ENCODE peak calls at places on chromosomes 1 and 21, in ten cellular contexts. C is hepatocyte; J is psoas muscle; S is CD4-positive, alpha-beta memory T cell; W is heart right ventricle; M is A549; E is small intestine; A is transverse colon; T is OCI-LY7; F is CD8-positive, alpha-beta T cell. P is an unnamed sample. For H3K9me3 and H3K4me1, the result is how much of the 10 kb centered on the place peaks cover.

GRCh38 chr1:18480315-18481189 is at the start of gene KLHDC7A:
- DNase-seq in C (peak), J (no peak), S (no peak), W (no peak), M (peak), E (peak), A (peak), T (peak), F (no peak), P (no peak)

GRCh38 chr1:107782192-107782845 is 182.7 kb downstream of the VAV3 start:
- DNase-seq in C (peak), J (no peak), S (peak), W (peak), M (peak), E (peak), A (no peak), T (peak), F (peak), P (peak)

GRCh38 chr1:217562229-217562878 is 68.5 kb downstream of the GPATCH2 start:
- DNase-seq in C (no peak), J (no peak), S (no peak), W (no peak), M (peak), E (no peak), A (no peak), T (no peak), F (no peak), P (no peak)

GRCh38 chr1:43222876-43223275 is 46.9 kb upstream of the TMEM125 start:
- DNase-seq in C (no peak), J (no peak), S (no peak), W (no peak), M (no peak), E (no peak), A (no peak), T (no peak), F (no peak), P (no peak)

GRCh38 chr1:183155939-183156338 is 30.1 kb upstream of the LAMC2 start:
- DNase-seq in C (no peak), J (no peak), S (no peak), W (no peak), M (no peak), E (no peak), A (no peak), T (no peak), F (no peak), P (no peak)

GRCh38 chr21:24994717-24995116 is 612.6 kb downstream of the MRPL39 start:
- DNase-seq in C (no peak), J (no peak), S (no peak), W (no peak), M (no peak), E (no peak), A (no peak), T (no peak), F (no peak), P (no peak)

GRCh38 chr1:64564891-64565290 is 95.0 kb downstream of the CACHD1 start:
- DNase-seq in C (no peak), J (no peak), S (no peak), W (no peak), M (no peak), E (no peak), A (no peak), T (no peak), F (no peak), P (no peak)

GRCh38 chr1:150562384-150563339 is 13.5 kb downstream of the ADAMTSL4 start:
- DNase-seq in C (peak), J (peak), S (peak), W (no peak), M (no peak), E (peak), A (peak), T (peak), F (peak), P (no peak)

GRCh38 chr1:209567788-209568187 is 15.7 kb upstream of the CAMK1G start:
- DNase-seq in C (peak), J (no peak), S (no peak), W (no peak), M (no peak), E (no peak), A (no peak), T (no peak), F (no peak), P (peak)

GRCh38 chr1:60274422-60275419 is 201.2 kb upstream of the C1orf87 start:
- DNase-seq in C (no peak), J (no peak), S (no peak), W (no peak), M (no peak), E (no peak), A (no peak), T (no peak), F (no peak), P (no peak)

GRCh38 chr1:21610989-21611388 is 58.2 kb downstream of the RAP1GAP start:
- DNase-seq in C (no peak), J (no peak), S (no peak), W (no peak), M (no peak), E (no peak), A (no peak), T (no peak), F (no peak), P (no peak)

GRCh38 chr1:21608813-21609212 is 60.3 kb downstream of the RAP1GAP start:
- DNase-seq in C (no peak), J (no peak), S (no peak), W (no peak), M (no peak), E (no peak), A (no peak), T (no peak), F (no peak), P (no peak)

GRCh38 chr1:21607549-21608529 is 61.3 kb downstream of the RAP1GAP start:
- DNase-seq in C (peak), J (peak), S (peak), W (peak), M (peak), E (peak), A (peak), T (peak), F (peak), P (peak)

GRCh38 chr1:21613072-21613867 is 55.9 kb downstream of the RAP1GAP start:
- DNase-seq in C (no peak), J (no peak), S (no peak), W (no peak), M (no peak), E (no peak), A (no peak), T (no peak), F (no peak), P (no peak)

DNA sequence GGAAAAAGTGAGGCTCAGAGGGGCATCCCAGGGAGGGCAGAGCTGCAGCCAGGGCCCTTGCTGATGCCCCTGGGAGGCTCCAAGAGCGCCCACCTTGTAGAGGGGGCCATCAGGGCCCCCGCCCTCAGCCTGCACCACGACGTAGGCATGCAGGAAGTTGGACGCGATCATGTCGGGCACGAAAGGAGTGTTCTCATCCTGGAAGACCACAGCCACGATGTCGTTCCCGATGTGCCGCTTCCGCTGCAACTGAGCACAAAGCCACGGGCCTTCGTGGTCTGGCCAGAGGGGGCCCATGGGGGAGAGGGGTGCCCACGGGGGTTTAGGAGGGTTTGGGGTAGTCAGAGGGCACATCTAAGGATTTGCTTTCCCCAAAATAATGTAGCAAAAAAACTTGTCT is 59.1 kb downstream of the RAP1GAP start:
- DNase-seq in C (no peak), J (no peak), S (no peak), W (no peak), M (no peak), E (no peak), A (no peak), T (no peak), F (no peak), P (no peak)
- H3K9me3 ChIP-seq in C (under half), J (under half), S (under half), W (under half), M (under half), E (under half), A (under half), T (under half), F (under half), P (under half)

DNA sequence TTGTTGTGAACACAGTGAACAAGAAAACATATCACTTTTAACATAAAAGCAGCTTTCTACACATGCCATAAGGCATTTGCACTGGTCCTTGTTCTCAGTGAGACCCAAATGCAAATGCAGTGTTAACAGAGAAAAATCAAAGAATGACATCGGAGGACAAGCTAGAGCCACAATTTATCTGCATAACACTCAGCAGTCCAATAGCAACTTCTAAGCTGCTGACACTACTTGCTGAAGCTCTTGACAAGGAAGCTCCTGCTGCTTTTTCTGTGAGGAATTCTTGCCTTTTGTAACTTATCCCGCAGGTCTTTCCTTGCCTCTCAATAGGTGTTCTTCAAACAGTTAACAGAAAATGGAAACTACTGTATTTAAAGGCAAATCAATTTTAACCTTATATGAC is 34.7 kb downstream of the USH2A start:
- DNase-seq in C (no peak), J (no peak), S (no peak), W (no peak), M (no peak), E (no peak), A (no peak), T (no peak), F (no peak), P (no peak)
- H3K27ac ChIP-seq in C (no peak), J (no peak), S (no peak), W (no peak), M (no peak), E (no peak), A (no peak), T (no peak), F (no peak), P (no peak)

DNA sequence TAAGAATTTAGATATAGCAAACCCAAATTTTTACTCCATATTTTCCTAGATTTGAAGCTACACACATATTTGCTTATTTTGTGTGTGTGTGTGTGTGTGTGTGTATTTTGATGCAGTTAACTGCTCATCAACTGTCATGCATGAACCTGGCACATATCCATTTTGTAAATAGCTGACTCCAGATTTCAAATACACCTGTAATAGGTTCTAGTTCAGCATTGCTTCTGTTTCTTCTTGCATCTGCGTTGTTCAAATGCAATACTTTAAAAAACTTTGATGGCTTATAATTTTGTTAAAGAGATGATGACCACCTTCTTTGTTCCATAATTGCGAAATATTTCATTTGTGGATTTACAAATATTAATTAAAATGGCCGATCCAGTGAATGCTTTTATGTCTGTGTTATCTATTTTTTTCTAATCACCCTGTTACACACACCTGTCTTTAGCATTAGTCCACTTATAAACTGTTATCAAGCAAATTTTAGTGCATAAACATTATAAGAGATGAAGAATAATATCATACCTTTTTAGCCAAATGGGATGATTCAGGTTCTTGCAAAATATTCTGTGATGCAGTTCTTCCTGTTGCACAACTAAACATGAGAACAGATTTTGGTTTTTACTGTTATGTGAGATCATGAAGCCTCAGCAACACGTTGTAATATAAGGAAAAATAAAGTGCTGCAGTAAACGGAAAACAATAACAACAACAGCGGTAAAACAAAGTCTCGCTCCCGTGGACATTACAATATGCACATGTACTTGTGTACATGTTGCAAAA is 12.7 kb upstream of the S100A11 start:
- DNase-seq in C (no peak), J (no peak), S (no peak), W (no peak), M (no peak), E (no peak), A (no peak), T (no peak), F (no peak), P (no peak)
- H3K4me1 ChIP-seq in C (under half), J (under half), S (under half), W (half or more), M (under half), E (under half), A (under half), T (under half), F (under half), P (under half)

DNA sequence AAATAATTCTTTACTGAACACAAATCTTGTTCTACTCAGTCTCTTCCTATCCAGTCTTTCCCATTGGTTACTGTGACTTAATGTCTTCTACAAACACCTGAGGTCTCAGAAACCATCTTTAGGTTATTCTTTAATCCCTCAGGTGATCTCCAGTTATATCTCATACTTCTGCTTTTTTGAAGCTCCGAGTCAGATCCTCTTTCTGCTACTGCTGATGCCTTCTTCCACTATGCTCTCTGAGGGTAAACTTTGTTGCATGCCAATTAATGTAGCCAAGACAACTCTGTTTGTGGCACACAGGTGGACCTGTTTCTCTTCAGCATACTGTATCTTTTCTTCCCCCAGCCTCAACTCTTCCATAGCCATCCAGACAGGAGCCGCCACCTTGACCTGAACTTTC is 3.1 kb upstream of the APCS start:
- DNase-seq in C (no peak), J (no peak), S (no peak), W (no peak), M (no peak), E (no peak), A (no peak), T (no peak), F (no peak), P (no peak)
- H3K9me3 ChIP-seq in C (under half), J (under half), S (under half), W (under half), M (under half), E (under half), A (under half), T (under half), F (under half), P (under half)

GRCh38 chr1:39196244-39197215 is 8.0 kb upstream of the MACF1 start:
- DNase-seq in C (no peak), J (no peak), S (peak), W (peak), M (no peak), E (peak), A (peak), T (peak), F (peak), P (no peak)
- H3K27ac ChIP-seq in C (no peak), J (peak), S (peak), W (peak), M (peak), E (no peak), A (peak), T (peak), F (peak), P (peak)

GRCh38 chr1:206518743-206519142 is 11.4 kb downstream of the RASSF5 start:
- DNase-seq in C (no peak), J (no peak), S (no peak), W (no peak), M (no peak), E (no peak), A (no peak), T (no peak), F (no peak), P (no peak)

GRCh38 chr1:206514821-206515387 is 7.6 kb downstream of the RASSF5 start:
- DNase-seq in C (no peak), J (no peak), S (no peak), W (no peak), M (no peak), E (no peak), A (no peak), T (no peak), F (no peak), P (no peak)

GRCh38 chr1:206521002-206521585 is 13.8 kb downstream of the RASSF5 start:
- DNase-seq in C (peak), J (no peak), S (no peak), W (no peak), M (no peak), E (no peak), A (no peak), T (no peak), F (no peak), P (no peak)

GRCh38 chr1:206517784-206518183 is 10.5 kb downstream of the RASSF5 start:
- DNase-seq in C (no peak), J (peak), S (no peak), W (no peak), M (no peak), E (no peak), A (no peak), T (no peak), F (no peak), P (no peak)

DNA sequence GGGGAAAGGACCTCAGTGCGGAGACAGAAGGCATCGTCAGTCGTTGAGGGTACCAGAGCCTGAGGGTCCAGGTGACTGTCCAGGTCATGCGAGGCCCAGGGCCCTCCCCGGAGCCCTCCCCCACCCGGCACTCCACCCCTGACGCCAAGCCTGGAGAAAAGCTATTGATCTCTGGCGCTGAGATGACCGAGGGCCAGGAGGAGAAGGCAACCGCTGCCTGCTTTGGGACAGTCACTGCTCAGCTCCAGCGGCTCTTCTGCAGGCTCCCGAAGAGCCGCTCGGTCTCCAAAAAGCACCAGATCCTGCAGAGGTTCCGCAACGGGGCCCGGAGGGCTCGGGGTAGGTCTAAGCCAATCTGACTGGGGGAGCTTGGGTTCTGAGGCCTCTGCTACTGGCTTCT is 10.9 kb downstream of the RASSF5 start:
- DNase-seq in C (no peak), J (peak), S (no peak), W (no peak), M (no peak), E (no peak), A (no peak), T (no peak), F (no peak), P (no peak)
- H3K4me1 ChIP-seq in C (under half), J (under half), S (under half), W (under half), M (under half), E (under half), A (under half), T (under half), F (under half), P (under half)

DNA sequence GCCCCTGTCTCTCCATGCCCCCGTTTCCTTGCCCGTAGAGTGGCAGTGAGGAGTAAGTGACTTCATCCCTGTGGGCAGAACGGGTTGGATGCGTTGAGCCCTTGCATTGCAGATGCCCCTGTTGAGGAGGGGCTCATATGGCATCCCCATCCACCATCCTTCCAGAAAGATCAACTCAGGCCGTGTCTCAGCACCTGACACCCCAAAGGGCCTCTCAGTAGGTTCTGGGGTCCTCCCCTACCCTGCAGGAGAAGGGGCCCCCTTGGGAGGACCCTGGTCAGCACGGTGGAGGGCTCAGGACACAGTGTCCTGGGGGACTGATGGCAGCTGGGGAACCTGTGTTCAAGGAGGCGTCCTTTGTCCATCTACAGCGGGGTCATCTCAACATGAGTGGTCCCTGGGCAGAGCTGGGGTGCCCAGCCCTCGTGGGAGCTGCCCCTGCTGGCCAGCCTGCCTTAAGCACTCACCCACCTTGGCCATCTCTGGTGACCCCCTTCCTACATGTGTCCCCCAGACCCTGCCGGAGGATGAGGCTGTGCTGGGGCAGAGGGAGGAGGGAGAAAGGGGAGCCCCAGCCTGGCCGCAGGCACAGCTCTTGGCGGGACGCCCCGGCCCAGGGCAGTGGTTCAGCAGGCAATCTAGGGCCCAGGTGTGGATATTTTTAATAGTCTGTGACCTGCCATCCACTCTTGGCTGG is 48.2 kb upstream of the ACTRT2 start:
- DNase-seq in C (no peak), J (no peak), S (no peak), W (no peak), M (no peak), E (no peak), A (no peak), T (no peak), F (no peak), P (peak)
- H3K9me3 ChIP-seq in C (under half), J (under half), S (under half), W (under half), M (under half), E (under half), A (under half), T (under half), F (under half), P (under half)

DNA sequence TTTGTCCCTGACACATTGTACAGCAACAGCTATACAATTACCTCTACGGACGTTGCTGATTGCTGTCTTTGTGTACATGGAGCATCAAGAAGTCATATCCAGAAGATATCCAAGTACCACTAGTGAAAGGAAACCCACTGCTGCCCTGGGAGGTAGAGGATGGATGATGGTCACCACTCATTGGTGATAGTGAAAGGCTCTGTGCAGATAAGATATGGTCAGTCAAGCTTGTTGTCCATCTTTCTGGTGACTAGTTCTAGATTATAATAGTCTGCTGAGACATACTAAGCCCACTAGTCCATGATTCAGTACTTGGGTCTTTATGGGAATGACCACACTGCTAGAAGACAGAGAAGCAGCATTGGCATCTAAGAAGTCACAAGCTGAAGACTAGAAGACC is 30.3 kb downstream of the NIBAN1 start:
- DNase-seq in C (no peak), J (no peak), S (no peak), W (no peak), M (no peak), E (no peak), A (no peak), T (no peak), F (no peak), P (no peak)
- H3K27ac ChIP-seq in C (no peak), J (peak), S (no peak), W (peak), M (no peak), E (no peak), A (no peak), T (no peak), F (no peak), P (no peak)

P was measured in adrenal gland.